ENCODE peak calls at places on chromosomes 7 and 10, in four cellular contexts. C is SK-N-SH, S is IMR-90, R is Peyer's patch. G is an unnamed sample.

GRCh38 chr7:143405158-143405557 is 3.5 kb downstream of the EPHA1 start:
- DNase-seq in R (no peak), S (peak; percentile 60), C (peak; percentile 74), G (no peak)

GRCh38 chr7:2274666-2275065 is 32.6 kb downstream of the NUDT1 start:
- DNase-seq in S (no peak), R (no peak), C (peak; percentile 27), G (no peak)

GRCh38 chr10:13816195-13816926 is 229.6 kb downstream of the PRPF18 start:
- DNase-seq in R (peak; percentile 22), S (peak; percentile 95), C (no peak), G (no peak)

GRCh38 chr7:116876664-116877442 is 14.5 kb downstream of the CAPZA2 start:
- DNase-seq in C (peak; percentile 14), S (peak; percentile 38), R (no peak), G (no peak)

GRCh38 chr7:79452495-79453265 is 787 bp downstream of the MAGI2 start:
- DNase-seq in S (peak; percentile 26), C (peak; percentile 61), R (no peak), G (no peak)

GRCh38 chr10:20768849-20769248 is 128.3 kb downstream of the NEBL start:
- DNase-seq in R (no peak), C (peak; percentile 4), S (no peak), G (no peak)

GRCh38 chr10:85648279-85648754 is 718.3 kb downstream of the GRID1 start:
- DNase-seq in C (no peak), S (no peak), R (no peak), G (no peak)

GRCh38 chr7:18499407-18500197 is 4.1 kb downstream of the HDAC9 start:
- DNase-seq in R (no peak), S (no peak), C (no peak), G (no peak)

GRCh38 chr7:6576024-6576866 is 1.0 kb upstream of the ZDHHC4 start:
- DNase-seq in R (no peak), S (no peak), C (peak; percentile 60), G (no peak)

GRCh38 chr7:36949711-36950600 is 225.7 kb upstream of the AOAH start:
- DNase-seq in R (no peak), C (no peak), S (no peak), G (no peak)

GRCh38 chr7:2005746-2006145 is 227.0 kb downstream of the MAD1L1 start:
- DNase-seq in S (no peak), R (no peak), C (no peak), G (no peak)

GRCh38 chr7:14871880-14872279 is 30.7 kb downstream of the DGKB start:
- DNase-seq in S (no peak), R (no peak), C (no peak), G (no peak)

GRCh38 chr7:151736403-151736909 is 140.5 kb downstream of the PRKAG2 start:
- DNase-seq in C (peak; percentile 76), S (peak; percentile 96), R (no peak), G (no peak)

GRCh38 chr7:314853-315252 is 24.9 kb downstream of the FOXL3 start:
- DNase-seq in R (no peak), S (no peak), C (no peak), G (no peak)

GRCh38 chr10:114766470-114766869 is 55.1 kb upstream of the FHIP2A start:
- DNase-seq in C (no peak), R (no peak), S (peak; percentile 37), G (no peak)

GRCh38 chr10:86958831-86959736 is 685 bp downstream of the SNCG start:
- DNase-seq in R (no peak), C (peak; percentile 38), S (peak; percentile 78), G (no peak)

GRCh38 chr7:149598721-149599308 is 101.2 kb upstream of the ZNF746 start:
- DNase-seq in S (peak; percentile 38), C (peak; percentile 51), R (no peak), G (no peak)

GRCh38 chr10:49600781-49601400 is 9.2 kb upstream of the SLC18A3 start:
- DNase-seq in R (no peak), S (no peak), C (no peak), G (no peak)

GRCh38 chr10:50417906-50418697 is 166.8 kb upstream of the ASAH2 start:
- DNase-seq in R (no peak), C (peak; percentile 76), S (peak; percentile 80), G (peak; percentile 10)

GRCh38 chr7:106371629-106372028 is 86.8 kb upstream of the NAMPT start:
- DNase-seq in S (no peak), C (no peak), R (no peak), G (no peak)

GRCh38 chr7:159048656-159049055 is 96.0 kb downstream of the VIPR2 start:
- DNase-seq in S (no peak), R (no peak), C (no peak), G (no peak)

GRCh38 chr10:26781797-26782196 is 79.0 kb downstream of the ABI1 start:
- DNase-seq in S (peak; percentile 38), C (no peak), R (no peak), G (no peak)
- H3K4me1 ChIP-seq in S (peaks cover 8% of the 10 kb centered on the region), C (peaks cover 15% of the 10 kb centered on the region), R (peaks cover 7% of the 10 kb centered on the region), G (peaks cover 29% of the 10 kb centered on the region)

GRCh38 chr10:52485486-52485885 is 171.4 kb downstream of the DKK1 start:
- DNase-seq in S (no peak), R (no peak), C (no peak), G (no peak)

GRCh38 chr10:52488606-52489485 is 174.8 kb downstream of the DKK1 start:
- DNase-seq in R (no peak), S (peak; percentile 61), C (peak; percentile 38), G (no peak)

GRCh38 chr10:52486840-52487611 is 172.9 kb downstream of the DKK1 start:
- DNase-seq in C (no peak), S (peak; percentile 92), R (no peak), G (no peak)

DNA sequence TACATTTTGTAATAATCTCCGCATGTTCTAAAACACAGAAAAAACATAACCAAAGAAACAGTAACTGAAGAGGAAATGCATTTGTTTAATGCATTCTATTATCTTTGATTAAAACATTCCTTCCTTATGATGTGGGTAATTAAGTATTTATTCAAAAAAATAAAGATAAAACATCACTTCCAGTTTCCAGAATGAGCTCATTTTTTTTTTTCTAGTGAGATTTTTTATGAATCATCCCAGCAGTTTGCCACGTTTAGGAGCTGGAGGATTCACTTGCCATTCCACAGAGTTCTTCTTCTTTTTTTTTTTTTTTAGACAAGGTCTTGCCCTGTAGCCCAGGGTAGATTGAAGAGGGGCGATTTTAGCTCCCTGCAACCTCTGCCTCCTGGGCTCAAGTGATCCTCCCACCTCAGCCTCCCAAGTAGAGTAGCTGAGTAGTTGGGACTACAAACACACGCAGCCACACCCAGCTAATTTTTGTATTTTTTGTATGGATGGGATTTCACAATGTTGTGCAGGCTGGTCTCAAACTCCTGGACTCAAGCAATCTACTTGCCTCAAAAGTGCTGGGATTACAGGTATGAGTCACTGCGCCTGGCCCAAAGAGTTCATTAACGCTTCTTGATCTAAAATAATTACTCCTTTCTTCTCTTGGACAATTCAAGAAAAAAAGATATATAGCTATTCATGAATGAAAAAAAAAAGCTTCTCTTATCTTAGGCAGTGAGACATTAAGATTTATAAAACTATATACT is 177.3 kb downstream of the DKK1 start:
- DNase-seq in S (peak; percentile 53), R (no peak), C (no peak), G (no peak)
- H3K9me3 ChIP-seq in S (no peaks in the 10 kb centered on the region), R (no peaks in the 10 kb centered on the region), C (no peaks in the 10 kb centered on the region), G (no peaks in the 10 kb centered on the region)

GRCh38 chr7:47254081-47255006 is 327.6 kb downstream of the TNS3 start:
- DNase-seq in S (peak; percentile 35), C (peak; percentile 98), R (peak; percentile 68), G (peak; percentile 54)

GRCh38 chr7:47252706-47253105 is 329.2 kb downstream of the TNS3 start:
- DNase-seq in R (no peak), C (no peak), S (no peak), G (no peak)

GRCh38 chr7:47255007-47255406 is 326.9 kb downstream of the TNS3 start:
- DNase-seq in R (no peak), S (no peak), C (no peak), G (no peak)

GRCh38 chr7:47255441-47255840 is 326.5 kb downstream of the TNS3 start:
- DNase-seq in S (peak; percentile 44), C (no peak), R (no peak), G (no peak)

DNA sequence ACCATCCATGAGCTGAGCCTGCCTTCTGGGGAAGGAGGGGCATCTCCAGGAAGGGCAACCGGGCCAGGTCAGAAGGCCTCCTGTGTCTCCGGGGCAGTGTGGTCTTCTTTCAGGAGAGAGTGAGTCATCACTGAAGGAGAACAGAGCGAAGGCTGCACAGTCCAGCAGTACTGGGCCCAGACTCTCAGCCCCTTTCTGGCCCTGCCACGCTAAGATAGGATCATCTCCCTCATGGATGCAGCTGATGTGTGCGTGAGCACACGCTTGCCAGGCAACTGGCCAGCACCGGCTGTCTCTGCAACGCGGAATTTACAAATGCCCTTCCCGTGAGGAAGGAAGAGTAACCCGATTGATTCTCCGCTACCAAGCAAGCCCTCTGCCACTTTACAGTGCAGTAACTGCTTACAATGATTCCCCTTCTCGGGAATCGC is 328.2 kb downstream of the TNS3 start:
- DNase-seq in C (peak; percentile 77), S (peak; percentile 78), R (peak; percentile 20), G (no peak)
- H3K27me3 ChIP-seq in C (no peaks in the 10 kb centered on the region), S (peaks cover under 1% of the 10 kb centered on the region), R (no peaks in the 10 kb centered on the region), G (no peaks in the 10 kb centered on the region)

GRCh38 chr7:47471831-47472230 is 110.1 kb downstream of the TNS3 start:
- DNase-seq in S (no peak), C (no peak), R (no peak), G (no peak)
- H3K4me1 ChIP-seq in S (peaks cover 16% of the 10 kb centered on the region), C (peaks cover 15% of the 10 kb centered on the region), R (peaks cover 3% of the 10 kb centered on the region), G (no peaks in the 10 kb centered on the region)

G was measured in naive thymus-derived CD4-positive, alpha-beta T cell.